ENCODE peak calls at places on chromosomes 5 and 9, in four cellular contexts. Q is BJ, U is NCI-H69, I is fibroblast of pulmonary artery. L is an unnamed sample.

GRCh38 chr5:145062280-145062679 is 772.9 kb downstream of the PRELID2 start:
- DNase-seq in I (peak), U (no peak), Q (peak), L (no peak)

GRCh38 chr9:35164711-35165110 is 2.9 kb downstream of the UNC13B start:
- DNase-seq in Q (no peak), I (peak), U (peak), L (peak)

GRCh38 chr5:95029569-95030366 is 255.1 kb downstream of the MCTP1 start:
- DNase-seq in I (no peak), Q (no peak), U (no peak), L (no peak)

GRCh38 chr5:90111354-90112070 is 298.0 kb downstream of the CETN3 start:
- DNase-seq in I (peak), U (no peak), Q (no peak), L (no peak)

GRCh38 chr9:22416692-22417060 is 29.9 kb upstream of the DMRTA1 start:
- DNase-seq in Q (no peak), U (peak), I (no peak), L (no peak)

GRCh38 chr9:95477441-95477840 is 39.3 kb downstream of the PTCH1 start:
- DNase-seq in U (no peak), Q (no peak), I (no peak), L (no peak)

GRCh38 chr5:95644351-95645042 is 2.1 kb upstream of the RFESD start:
- DNase-seq in U (peak), Q (no peak), I (peak), L (no peak)

GRCh38 chr9:127155314-127155713 is 32.9 kb upstream of the ANGPTL2 start:
- DNase-seq in I (no peak), Q (no peak), U (no peak), L (no peak)

GRCh38 chr5:95684361-95684760 is 1.6 kb upstream of the SPATA9 start:
- DNase-seq in I (no peak), Q (no peak), U (no peak), L (no peak)

GRCh38 chr5:141392429-141393198 is at the start of gene PCDHGA8:
- DNase-seq in I (peak), Q (no peak), U (peak), L (no peak)

GRCh38 chr5:132747693-132748440 is 641 bp downstream of the CCNI2 start:
- DNase-seq in Q (no peak), I (no peak), U (no peak), L (no peak)

GRCh38 chr9:97980918-97981827 is 2.0 kb upstream of the ANP32B start:
- DNase-seq in U (peak), Q (no peak), I (no peak), L (no peak)

GRCh38 chr5:75265731-75266130 is 29.1 kb upstream of the ANKRD31 start:
- DNase-seq in Q (no peak), I (peak), U (peak), L (no peak)

GRCh38 chr5:177511181-177511580 is 1.6 kb upstream of the DOK3 start:
- DNase-seq in I (no peak), Q (no peak), U (no peak), L (no peak)

GRCh38 chr5:35369965-35370790 is 139.9 kb upstream of the PRLR start:
- DNase-seq in Q (no peak), U (peak), I (no peak), L (no peak)

L was measured in non-pigmented ciliary epithelial cell.